ENCODE peak calls at places on chromosomes 12 and 14, in ten cellular contexts. X is HFF-Myc, Z is H9, K is NCI-H1092, U is type B pancreatic cell, M is erythroblast, D is lower lobe of right lung, J is NCI-H460, C is Ammon's horn, G is heart right ventricle. E is an unnamed sample.

GRCh38 chr14:104519721-104520120 is 59.8 kb upstream of the C14orf180 start:
- DNase-seq in X (no peak), J (no peak), D (no peak), K (no peak), M (no peak), C (no peak), Z (no peak), U (peak), G (no peak), E (no peak)

GRCh38 chr12:48351022-48351708 is 446 bp upstream of the ZNF641 start:
- DNase-seq in G (no peak), X (peak), C (no peak), U (no peak), K (no peak), J (peak), M (no peak), D (peak), Z (peak), E (peak)

GRCh38 chr12:6049587-6049986 is 74.9 kb downstream of the VWF start:
- DNase-seq in K (no peak), G (no peak), D (no peak), U (no peak), M (no peak), J (no peak), X (no peak), C (no peak), Z (no peak), E (peak)

GRCh38 chr14:58149196-58149595 is 2.8 kb downstream of the ARMH4 start:
- DNase-seq in Z (no peak), M (no peak), K (no peak), C (no peak), J (no peak), X (no peak), G (no peak), D (no peak), U (no peak), E (no peak)

GRCh38 chr12:124795081-124795948 is 68.3 kb downstream of the SCARB1 start:
- DNase-seq in U (no peak), M (no peak), Z (no peak), G (no peak), J (no peak), K (no peak), D (no peak), X (no peak), C (no peak), E (no peak)

GRCh38 chr14:37150414-37150813 is 22.0 kb downstream of the SLC25A21 start:
- DNase-seq in J (peak), D (no peak), G (no peak), C (peak), U (no peak), Z (no peak), X (no peak), K (peak), M (peak), E (peak)

GRCh38 chr12:28051516-28052456 is 79.3 kb upstream of the PTHLH start:
- DNase-seq in K (no peak), U (no peak), Z (no peak), D (no peak), C (no peak), G (no peak), X (no peak), M (no peak), J (no peak), E (no peak)

GRCh38 chr12:80625901-80626300 is 81.5 kb upstream of the MYF6 start:
- DNase-seq in C (no peak), G (no peak), J (no peak), D (no peak), K (no peak), U (no peak), M (no peak), Z (no peak), X (no peak), E (no peak)

GRCh38 chr14:35879654-35880249 is 53.6 kb downstream of the BRMS1L start:
- DNase-seq in C (no peak), Z (no peak), X (no peak), U (no peak), K (peak), M (peak), D (no peak), J (no peak), G (no peak), E (peak)

GRCh38 chr14:104072586-104072985 is 12.9 kb upstream of the ASPG start:
- DNase-seq in M (no peak), G (no peak), Z (no peak), J (no peak), D (no peak), U (no peak), X (no peak), C (no peak), K (no peak), E (no peak)

GRCh38 chr12:5043589-5044419 is at the start of gene KCNA5:
- DNase-seq in U (peak), D (no peak), X (no peak), M (no peak), G (peak), Z (peak), J (no peak), K (peak), C (peak), E (no peak)

GRCh38 chr12:68501226-68501625 is 109.5 kb upstream of the RAP1B start:
- DNase-seq in C (no peak), M (no peak), X (no peak), G (no peak), U (no peak), Z (no peak), K (no peak), J (no peak), D (no peak), E (no peak)

GRCh38 chr12:26056335-26056734 is 68.5 kb downstream of the BHLHE41 start:
- DNase-seq in Z (no peak), G (no peak), U (no peak), C (peak), K (no peak), X (no peak), J (no peak), D (no peak), M (no peak), E (no peak)

E was measured in hepatic stellate cell.